ENCODE peak calls at places on chromosome 11, in four cellular contexts. One of them, this sample, is unnamed.

GRCh38 chr11:443542-444199 is 1.9 kb upstream of the ANO9 start:
- DNase-seq in heart left ventricle: no peak
- DNase-seq in kidney epithelial cell: no peak
- DNase-seq in BJ: no peak
- DNase-seq in this sample: peak; percentile 65

GRCh38 chr11:39021542-39021941 is 2423.5 kb upstream of the RAG2 start:
- DNase-seq in heart left ventricle: no peak
- DNase-seq in kidney epithelial cell: no peak
- DNase-seq in BJ: no peak
- DNase-seq in this sample: no peak

GRCh38 chr11:112961146-112961668 is at the start of gene NCAM1:
- DNase-seq in heart left ventricle: peak; percentile 82
- DNase-seq in kidney epithelial cell: no peak
- DNase-seq in BJ: no peak
- DNase-seq in this sample: peak; percentile 29

GRCh38 chr11:10716122-10716521 is 22.6 kb upstream of the IRAG1 start:
- DNase-seq in heart left ventricle: no peak
- DNase-seq in kidney epithelial cell: no peak
- DNase-seq in BJ: no peak
- DNase-seq in this sample: peak; percentile 30

GRCh38 chr11:40513281-40513680 is 946.2 kb downstream of the LRRC4C start:
- DNase-seq in heart left ventricle: no peak
- DNase-seq in kidney epithelial cell: no peak
- DNase-seq in BJ: no peak
- DNase-seq in this sample: no peak

GRCh38 chr11:45021692-45022130 is 71.0 kb upstream of the TP53I11 start:
- DNase-seq in heart left ventricle: peak; percentile 79
- DNase-seq in kidney epithelial cell: no peak
- DNase-seq in BJ: no peak
- DNase-seq in this sample: peak; percentile 85

GRCh38 chr11:8040261-8040920 is 40.6 kb upstream of the TUB start:
- DNase-seq in heart left ventricle: no peak
- DNase-seq in kidney epithelial cell: no peak
- DNase-seq in BJ: no peak
- DNase-seq in this sample: peak; percentile 46

GRCh38 chr11:94134651-94135512 is 6.2 kb downstream of the PANX1 start:
- DNase-seq in heart left ventricle: peak; percentile 76
- DNase-seq in kidney epithelial cell: peak; percentile 70
- DNase-seq in BJ: peak; percentile 69
- DNase-seq in this sample: peak; percentile 93

GRCh38 chr11:23181022-23181807 is 320.9 kb upstream of the CCDC179 start:
- DNase-seq in heart left ventricle: no peak
- DNase-seq in kidney epithelial cell: no peak
- DNase-seq in BJ: no peak
- DNase-seq in this sample: no peak

GRCh38 chr11:26493616-26494015 is 78.4 kb downstream of the MUC15 start:
- DNase-seq in heart left ventricle: no peak
- DNase-seq in kidney epithelial cell: no peak
- DNase-seq in BJ: no peak
- DNase-seq in this sample: no peak

GRCh38 chr11:118882489-118882888 is 1.2 kb upstream of the CXCR5 start:
- DNase-seq in heart left ventricle: no peak
- DNase-seq in kidney epithelial cell: no peak
- DNase-seq in BJ: no peak
- DNase-seq in this sample: no peak

GRCh38 chr11:56852131-56852530 is 103.6 kb upstream of the OR9G4 start:
- DNase-seq in heart left ventricle: no peak
- DNase-seq in kidney epithelial cell: no peak
- DNase-seq in BJ: no peak
- DNase-seq in this sample: no peak

GRCh38 chr11:833849-834311 is 1.1 kb downstream of the CD151 start:
- DNase-seq in heart left ventricle: no peak
- DNase-seq in kidney epithelial cell: no peak
- DNase-seq in BJ: no peak
- DNase-seq in this sample: no peak

GRCh38 chr11:65791719-65792213 is 4.9 kb downstream of the OVOL1 start:
- DNase-seq in heart left ventricle: no peak
- DNase-seq in kidney epithelial cell: no peak
- DNase-seq in BJ: no peak
- DNase-seq in this sample: no peak

GRCh38 chr11:19241260-19242183 is 777 bp upstream of the E2F8 start:
- DNase-seq in heart left ventricle: peak; percentile 23
- DNase-seq in kidney epithelial cell: no peak
- DNase-seq in BJ: no peak
- DNase-seq in this sample: no peak

GRCh38 chr11:104402812-104403521 is 239.0 kb upstream of the PDGFD start:
- DNase-seq in heart left ventricle: no peak
- DNase-seq in kidney epithelial cell: no peak
- DNase-seq in BJ: no peak
- DNase-seq in this sample: no peak

GRCh38 chr11:68216171-68216938 is 3.3 kb upstream of the KMT5B start:
- DNase-seq in heart left ventricle: peak; percentile 26
- DNase-seq in kidney epithelial cell: no peak
- DNase-seq in BJ: no peak
- DNase-seq in this sample: no peak

GRCh38 chr11:119100246-119100959 is 1.2 kb downstream of the DPAGT1 start:
- DNase-seq in heart left ventricle: no peak
- DNase-seq in kidney epithelial cell: no peak
- DNase-seq in BJ: no peak
- DNase-seq in this sample: peak; percentile 65

GRCh38 chr11:45922425-45923082 is at the start of gene LARGE2:
- DNase-seq in heart left ventricle: no peak
- DNase-seq in kidney epithelial cell: no peak
- DNase-seq in BJ: no peak
- DNase-seq in this sample: no peak

GRCh38 chr11:85896871-85897270 is 41.7 kb downstream of the CCDC83 start:
- DNase-seq in heart left ventricle: no peak
- DNase-seq in kidney epithelial cell: no peak
- DNase-seq in BJ: no peak
- DNase-seq in this sample: peak; percentile 17

GRCh38 chr11:83272627-83273026 is 13.5 kb downstream of the CCDC90B start:
- DNase-seq in heart left ventricle: no peak
- DNase-seq in kidney epithelial cell: peak; percentile 23
- DNase-seq in BJ: peak; percentile 57
- DNase-seq in this sample: peak; percentile 76

GRCh38 chr11:117749541-117749910 is 47.5 kb downstream of the DSCAML1 start:
- DNase-seq in heart left ventricle: no peak
- DNase-seq in kidney epithelial cell: no peak
- DNase-seq in BJ: no peak
- DNase-seq in this sample: no peak

GRCh38 chr11:64540426-64540825 is 50.6 kb upstream of the SLC22A12 start:
- DNase-seq in heart left ventricle: no peak
- DNase-seq in kidney epithelial cell: no peak
- DNase-seq in BJ: no peak
- DNase-seq in this sample: no peak

GRCh38 chr11:101169944-101170343 is 40.3 kb upstream of the PGR start:
- DNase-seq in heart left ventricle: no peak
- DNase-seq in kidney epithelial cell: no peak
- DNase-seq in BJ: no peak
- DNase-seq in this sample: no peak

GRCh38 chr11:124839051-124839971 is 25.9 kb upstream of the ROBO3 start:
- DNase-seq in heart left ventricle: no peak
- DNase-seq in kidney epithelial cell: no peak
- DNase-seq in BJ: no peak
- DNase-seq in this sample: no peak

GRCh38 chr11:36070215-36070976 is 126.5 kb downstream of the LDLRAD3 start:
- DNase-seq in heart left ventricle: no peak
- DNase-seq in kidney epithelial cell: no peak
- DNase-seq in BJ: no peak
- DNase-seq in this sample: no peak

GRCh38 chr11:59187020-59187419 is 15.1 kb downstream of the DTX4 start:
- DNase-seq in heart left ventricle: no peak
- DNase-seq in kidney epithelial cell: no peak
- DNase-seq in BJ: no peak
- DNase-seq in this sample: no peak

GRCh38 chr11:118194835-118195627 is 18.6 kb upstream of the SCN2B start:
- DNase-seq in heart left ventricle: peak; percentile 85
- DNase-seq in kidney epithelial cell: peak; percentile 91
- DNase-seq in BJ: peak; percentile 14
- DNase-seq in this sample: peak; percentile 77

GRCh38 chr11:44305149-44305642 is 4.7 kb downstream of the ALX4 start:
- DNase-seq in heart left ventricle: no peak
- DNase-seq in kidney epithelial cell: no peak
- DNase-seq in BJ: no peak
- DNase-seq in this sample: no peak

GRCh38 chr11:101975734-101976133 is 59.4 kb upstream of the ANGPTL5 start:
- DNase-seq in heart left ventricle: no peak
- DNase-seq in kidney epithelial cell: no peak
- DNase-seq in BJ: no peak
- DNase-seq in this sample: no peak

GRCh38 chr11:104772806-104773241 is 125.4 kb downstream of the CASP12 start:
- DNase-seq in heart left ventricle: no peak
- DNase-seq in kidney epithelial cell: peak; percentile 89
- DNase-seq in BJ: peak; percentile 79
- DNase-seq in this sample: peak; percentile 96

GRCh38 chr11:9533736-9534473 is 39.6 kb upstream of the WEE1 start:
- DNase-seq in heart left ventricle: no peak
- DNase-seq in kidney epithelial cell: no peak
- DNase-seq in BJ: no peak
- DNase-seq in this sample: no peak

GRCh38 chr11:32341676-32342613 is 93.4 kb downstream of the WT1 start:
- DNase-seq in heart left ventricle: no peak
- DNase-seq in kidney epithelial cell: no peak
- DNase-seq in BJ: no peak
- DNase-seq in this sample: no peak

GRCh38 chr11:72789493-72790131 is 4.2 kb downstream of the STARD10 start:
- DNase-seq in heart left ventricle: peak; percentile 59
- DNase-seq in kidney epithelial cell: no peak
- DNase-seq in BJ: no peak
- DNase-seq in this sample: peak; percentile 73

GRCh38 chr11:84675631-84676030 is 951.5 kb downstream of the DLG2 start:
- DNase-seq in heart left ventricle: no peak
- DNase-seq in kidney epithelial cell: no peak
- DNase-seq in BJ: no peak
- DNase-seq in this sample: no peak

GRCh38 chr11:34356130-34356529 is 1.7 kb downstream of the ABTB2 start:
- DNase-seq in heart left ventricle: no peak
- DNase-seq in kidney epithelial cell: no peak
- DNase-seq in BJ: no peak
- DNase-seq in this sample: no peak

GRCh38 chr11:116867619-116868018 is 30.2 kb upstream of the APOA1 start:
- DNase-seq in heart left ventricle: no peak
- DNase-seq in kidney epithelial cell: no peak
- DNase-seq in BJ: no peak
- DNase-seq in this sample: no peak

GRCh38 chr11:29616611-29617010 is 400.2 kb downstream of the KCNA4 start:
- DNase-seq in heart left ventricle: no peak
- DNase-seq in kidney epithelial cell: no peak
- DNase-seq in BJ: no peak
- DNase-seq in this sample: peak; percentile 29

GRCh38 chr11:27390959-27391326 is 27.9 kb upstream of the CCDC34 start:
- DNase-seq in heart left ventricle: no peak
- DNase-seq in kidney epithelial cell: no peak
- DNase-seq in BJ: peak; percentile 70
- DNase-seq in this sample: no peak

GRCh38 chr11:119476666-119477331 is 53.8 kb upstream of the THY1 start:
- DNase-seq in heart left ventricle: no peak
- DNase-seq in kidney epithelial cell: no peak
- DNase-seq in BJ: no peak
- DNase-seq in this sample: no peak

GRCh38 chr11:2383823-2384722 is 7.0 kb downstream of the CD81 start:
- DNase-seq in heart left ventricle: no peak
- DNase-seq in kidney epithelial cell: no peak
- DNase-seq in BJ: no peak
- DNase-seq in this sample: peak; percentile 36

GRCh38 chr11:2381494-2382128 is 4.5 kb downstream of the CD81 start:
- DNase-seq in heart left ventricle: no peak
- DNase-seq in kidney epithelial cell: no peak
- DNase-seq in BJ: no peak
- DNase-seq in this sample: no peak

GRCh38 chr11:2382129-2382517 is 5.0 kb downstream of the CD81 start:
- DNase-seq in heart left ventricle: no peak
- DNase-seq in kidney epithelial cell: no peak
- DNase-seq in BJ: no peak
- DNase-seq in this sample: no peak

GRCh38 chr11:2384723-2385041 is 7.6 kb downstream of the CD81 start:
- DNase-seq in heart left ventricle: no peak
- DNase-seq in kidney epithelial cell: no peak
- DNase-seq in BJ: no peak
- DNase-seq in this sample: no peak

GRCh38 chr11:2382927-2383822 is 6.1 kb downstream of the CD81 start:
- DNase-seq in heart left ventricle: peak; percentile 89
- DNase-seq in kidney epithelial cell: no peak
- DNase-seq in BJ: no peak
- DNase-seq in this sample: peak; percentile 67
- TF ChIP-seq CTCF in heart left ventricle: peak; percentile 15
- TF ChIP-seq CTCF in kidney epithelial cell: no peak
- TF ChIP-seq CTCF in BJ: peak; percentile 8
- TF ChIP-seq CTCF in this sample: no peak

GRCh38 chr11:114482114-114482513 is 42.8 kb downstream of the REXO2 start:
- DNase-seq in heart left ventricle: no peak
- DNase-seq in kidney epithelial cell: no peak
- DNase-seq in BJ: no peak
- DNase-seq in this sample: no peak

GRCh38 chr11:114479331-114479730 is 40.1 kb downstream of the REXO2 start:
- DNase-seq in heart left ventricle: no peak
- DNase-seq in kidney epithelial cell: no peak
- DNase-seq in BJ: no peak
- DNase-seq in this sample: peak; percentile 37

GRCh38 chr11:114483929-114484328 is 44.7 kb downstream of the REXO2 start:
- DNase-seq in heart left ventricle: no peak
- DNase-seq in kidney epithelial cell: no peak
- DNase-seq in BJ: no peak
- DNase-seq in this sample: no peak

GRCh38 chr11:114477946-114478537 is 38.8 kb downstream of the REXO2 start:
- DNase-seq in heart left ventricle: no peak
- DNase-seq in kidney epithelial cell: no peak
- DNase-seq in BJ: no peak
- DNase-seq in this sample: no peak

GRCh38 chr11:114478768-114479167 is 39.5 kb downstream of the REXO2 start:
- DNase-seq in heart left ventricle: no peak
- DNase-seq in kidney epithelial cell: no peak
- DNase-seq in BJ: no peak
- DNase-seq in this sample: peak; percentile 53
- H3K4me3 ChIP-seq in heart left ventricle: no peak overlapping the region
- H3K4me3 ChIP-seq in kidney epithelial cell: no peak overlapping the region
- H3K4me3 ChIP-seq in BJ: no peak overlapping the region
- H3K4me3 ChIP-seq in this sample: no peak overlapping the region

DNA sequence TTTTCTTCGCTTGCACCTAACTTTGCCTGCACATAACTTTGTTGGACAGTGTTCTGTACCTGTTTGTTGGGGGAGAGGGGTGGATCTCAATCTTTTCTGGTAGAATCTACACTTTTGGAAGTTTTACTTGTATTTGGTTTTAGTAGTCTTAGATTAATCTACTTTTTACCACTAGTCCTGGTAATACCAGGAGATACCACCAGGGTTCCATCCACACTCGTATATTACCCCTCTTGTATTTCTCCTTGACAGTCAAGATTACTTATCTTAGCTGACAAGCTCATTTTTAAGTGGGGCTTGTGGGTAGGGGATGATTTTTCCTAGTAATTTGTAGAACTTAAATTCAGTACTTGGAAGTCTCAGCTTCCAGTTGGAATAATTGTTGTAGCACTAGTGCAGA is 37.3 kb upstream of the TECTA start:
- DNase-seq in heart left ventricle: no peak
- DNase-seq in kidney epithelial cell: no peak
- DNase-seq in BJ: no peak
- DNase-seq in this sample: peak; percentile 11
- TF ChIP-seq CTCF in heart left ventricle: peak; percentile 49
- TF ChIP-seq CTCF in kidney epithelial cell: peak; percentile 25
- TF ChIP-seq CTCF in BJ: peak; percentile 31
- TF ChIP-seq CTCF in this sample: peak; percentile 40

GRCh38 chr11:128498846-128499245 is 88.5 kb downstream of the ETS1 start:
- DNase-seq in heart left ventricle: no peak
- DNase-seq in kidney epithelial cell: no peak
- DNase-seq in BJ: no peak
- DNase-seq in this sample: peak; percentile 64
- H3K4me3 ChIP-seq in heart left ventricle: no peak overlapping the region
- H3K4me3 ChIP-seq in kidney epithelial cell: no peak overlapping the region
- H3K4me3 ChIP-seq in BJ: no peak overlapping the region
- H3K4me3 ChIP-seq in this sample: no peak overlapping the region

This sample was measured in fibroblast of mammary gland.